ENCODE peak calls at places on chromosomes 2 and 18, in ten cellular contexts. G, L, Q, J, X, I, T, S, H and U are unnamed samples.

GRCh38 chr2:200578778-200579177 is 7.0 kb upstream of the AOX1 start:
- DNase-seq in G (peak), X (no peak), S (peak), I (no peak), Q (peak), L (no peak), J (no peak), T (no peak), H (no peak), U (no peak)

GRCh38 chr2:207867075-207867474 is 97.4 kb upstream of the FZD5 start:
- DNase-seq in I (no peak), H (no peak), J (no peak), Q (no peak), L (no peak), T (no peak), S (no peak), G (peak), X (no peak), U (no peak)

GRCh38 chr18:21191596-21192307 is 50.3 kb upstream of the GREB1L start:
- DNase-seq in Q (peak), S (peak), X (peak), T (peak), J (no peak), H (peak), L (peak), I (peak), G (peak), U (peak)

GRCh38 chr18:12321331-12321730 is 13.3 kb downstream of the TUBB6 start:
- DNase-seq in H (no peak), G (no peak), L (no peak), X (no peak), J (no peak), Q (no peak), S (no peak), T (no peak), I (no peak), U (no peak)

GRCh38 chr2:85181844-85182456 is 48.8 kb downstream of the TCF7L1 start:
- DNase-seq in H (no peak), L (no peak), I (no peak), S (no peak), G (no peak), J (no peak), X (no peak), Q (peak), T (no peak), U (no peak)

GRCh38 chr2:190537765-190538164 is 3.2 kb upstream of the NEMP2 start:
- DNase-seq in L (no peak), X (no peak), Q (no peak), H (no peak), T (no peak), I (no peak), G (peak), J (no peak), S (no peak), U (no peak)

GRCh38 chr2:172083725-172084483 is 1.4 kb upstream of the DLX1 start:
- DNase-seq in L (no peak), S (no peak), G (no peak), J (no peak), I (no peak), X (no peak), T (no peak), H (no peak), Q (no peak), U (no peak)

GRCh38 chr2:20532634-20533437 is 86.0 kb downstream of the RHOB start:
- DNase-seq in J (no peak), X (no peak), H (no peak), S (no peak), I (peak), T (no peak), Q (no peak), L (no peak), G (no peak), U (no peak)

GRCh38 chr2:7454592-7454991 is 537.4 kb downstream of the RNF144A start:
- DNase-seq in G (no peak), Q (no peak), X (no peak), L (no peak), I (no peak), J (no peak), H (no peak), S (no peak), T (no peak), U (no peak)

GRCh38 chr2:212228651-212229253 is 309.9 kb downstream of the ERBB4 start:
- DNase-seq in G (peak), I (no peak), Q (no peak), X (no peak), L (no peak), S (no peak), J (no peak), H (no peak), T (no peak), U (no peak)

GRCh38 chr2:134508396-134508795 is 210.4 kb downstream of the TMEM163 start:
- DNase-seq in L (no peak), H (no peak), J (no peak), X (no peak), I (no peak), S (no peak), G (no peak), Q (no peak), T (no peak), U (no peak)

GRCh38 chr2:9423922-9424272 is 443 bp downstream of the CPSF3 start:
- DNase-seq in T (no peak), G (peak), Q (peak), I (no peak), H (no peak), S (peak), J (no peak), L (no peak), X (no peak), U (no peak)

GRCh38 chr2:28326873-28327495 is 65.7 kb upstream of the FOSL2 start:
- DNase-seq in I (no peak), Q (no peak), X (no peak), S (no peak), H (no peak), T (no peak), J (peak), G (peak), L (no peak), U (no peak)

GRCh38 chr2:217412721-217413120 is 552.9 kb upstream of the TNP1 start:
- DNase-seq in X (no peak), S (peak), I (no peak), J (peak), G (peak), Q (no peak), H (no peak), T (no peak), L (no peak), U (no peak)

GRCh38 chr2:217360781-217361485 is 501.1 kb upstream of the TNP1 start:
- DNase-seq in H (peak), X (peak), L (peak), T (no peak), I (no peak), S (peak), J (peak), G (peak), Q (no peak), U (peak)

GRCh38 chr2:240959941-240960308 is 38.5 kb upstream of the SNED1 start:
- DNase-seq in L (no peak), I (no peak), Q (no peak), H (peak), X (no peak), G (no peak), S (no peak), J (no peak), T (no peak), U (no peak)

GRCh38 chr2:218432676-218433365 is 13.9 kb downstream of the VIL1 start:
- DNase-seq in L (no peak), G (no peak), J (no peak), H (no peak), I (no peak), T (no peak), S (no peak), Q (no peak), X (no peak), U (no peak)

GRCh38 chr2:2184549-2185249 is 146.4 kb downstream of the MYT1L start:
- DNase-seq in J (no peak), Q (no peak), L (no peak), T (no peak), S (no peak), G (no peak), I (peak), H (no peak), X (no peak), U (no peak)

GRCh38 chr2:8680931-8681760 is 710 bp upstream of the ID2 start:
- DNase-seq in X (peak), H (peak), G (peak), I (peak), S (peak), J (peak), T (peak), L (peak), Q (peak), U (no peak)

GRCh38 chr2:207884127-207884526 is 114.4 kb upstream of the FZD5 start:
- DNase-seq in I (no peak), X (no peak), S (no peak), T (no peak), H (no peak), G (no peak), L (no peak), J (no peak), Q (no peak), U (no peak)

GRCh38 chr2:106113362-106113971 is 80.6 kb downstream of the UXS1 start:
- DNase-seq in J (no peak), H (no peak), Q (no peak), T (no peak), S (no peak), I (no peak), G (no peak), X (no peak), L (no peak), U (no peak)

GRCh38 chr2:237414056-237414661 is at the start of gene COL6A3:
- DNase-seq in L (no peak), T (no peak), I (peak), Q (no peak), X (peak), S (peak), H (peak), G (peak), J (peak), U (no peak)

GRCh38 chr2:54787760-54788366 is 64.4 kb downstream of the EML6 start:
- DNase-seq in T (no peak), L (no peak), I (no peak), H (no peak), X (no peak), J (no peak), G (no peak), Q (no peak), S (no peak), U (no peak)

GRCh38 chr2:79876430-79876829 is 363.6 kb downstream of the CTNNA2 start:
- DNase-seq in J (no peak), H (no peak), S (no peak), L (peak), T (no peak), Q (peak), X (no peak), G (peak), I (no peak), U (peak)

GRCh38 chr2:77552956-77553355 is 30.8 kb upstream of the LRRTM4 start:
- DNase-seq in H (no peak), T (no peak), X (no peak), Q (peak), I (no peak), L (no peak), J (no peak), G (no peak), S (no peak), U (peak)

GRCh38 chr2:68828887-68829708 is 42.1 kb downstream of the BMP10 start:
- DNase-seq in T (peak), G (peak), S (peak), J (peak), I (peak), Q (no peak), H (peak), X (peak), L (peak), U (peak)

GRCh38 chr18:8006979-8007378 is 439.9 kb downstream of the PTPRM start:
- DNase-seq in T (no peak), H (no peak), Q (no peak), S (no peak), J (no peak), I (no peak), X (no peak), G (no peak), L (no peak), U (no peak)

GRCh38 chr2:15869396-15869795 is 71.0 kb upstream of the MYCN start:
- DNase-seq in H (no peak), I (no peak), L (no peak), J (no peak), G (no peak), S (no peak), T (no peak), Q (no peak), X (no peak), U (no peak)

GRCh38 chr2:215410932-215411285 is 25.0 kb downstream of the FN1 start:
- DNase-seq in S (peak), L (no peak), G (peak), H (no peak), Q (no peak), J (no peak), T (peak), I (no peak), X (peak), U (peak)

GRCh38 chr2:74474481-74474880 is 2.0 kb upstream of the MRPL53 start:
- DNase-seq in L (no peak), X (no peak), J (no peak), Q (no peak), G (no peak), S (no peak), T (no peak), H (no peak), I (no peak), U (no peak)

GRCh38 chr2:21422050-21422449 is 298.3 kb downstream of the TDRD15 start:
- DNase-seq in L (peak), T (no peak), G (no peak), X (no peak), Q (peak), J (no peak), I (no peak), H (no peak), S (peak), U (no peak)

GRCh38 chr18:24380163-24380747 is 17.4 kb downstream of the OSBPL1A start:
- DNase-seq in Q (no peak), G (no peak), J (no peak), H (no peak), S (no peak), X (no peak), L (no peak), I (no peak), T (no peak), U (no peak)

GRCh38 chr2:9627310-9627709 is 3.5 kb downstream of the YWHAQ start:
- DNase-seq in H (no peak), L (no peak), S (no peak), G (no peak), Q (no peak), X (no peak), T (no peak), J (no peak), I (no peak), U (no peak)

GRCh38 chr2:200619275-200619674 is 33.5 kb downstream of the AOX1 start:
- DNase-seq in I (no peak), G (peak), J (peak), S (no peak), X (no peak), H (no peak), Q (no peak), L (no peak), T (no peak), U (no peak)

GRCh38 chr2:78418041-78418440 is 607.5 kb upstream of the REG3G start:
- DNase-seq in Q (no peak), J (no peak), T (no peak), G (no peak), H (no peak), I (no peak), X (no peak), L (no peak), S (no peak), U (no peak)

GRCh38 chr2:66440011-66440542 is 5.2 kb downstream of the MEIS1 start:
- DNase-seq in G (peak), S (peak), L (no peak), T (no peak), J (no peak), X (no peak), H (no peak), I (peak), Q (no peak), U (no peak)

GRCh38 chr18:41484069-41484468 is 471.0 kb upstream of the PIK3C3 start:
- DNase-seq in J (no peak), T (no peak), X (no peak), G (no peak), Q (no peak), H (no peak), I (no peak), L (no peak), S (no peak), U (no peak)

GRCh38 chr2:154623819-154624218 is 74.7 kb upstream of the KCNJ3 start:
- DNase-seq in S (peak), X (no peak), H (peak), G (peak), T (peak), L (peak), I (no peak), J (no peak), Q (peak), U (peak)

GRCh38 chr2:176582990-176583481 is 313.8 kb downstream of the MTX2 start:
- DNase-seq in G (peak), L (no peak), T (peak), J (peak), H (no peak), Q (no peak), I (no peak), X (peak), S (peak), U (peak)

GRCh38 chr2:72081450-72081849 is 66.2 kb downstream of the CYP26B1 start:
- DNase-seq in T (no peak), X (no peak), I (no peak), Q (no peak), H (no peak), J (no peak), S (no peak), L (no peak), G (peak), U (no peak)

GRCh38 chr2:166916987-166917386 is 28.7 kb downstream of the XIRP2 start:
- DNase-seq in Q (no peak), G (no peak), S (no peak), L (no peak), I (no peak), H (no peak), T (no peak), J (no peak), X (no peak), U (no peak)
- TF ChIP-seq CTCF in Q (peak), G (no peak), S (no peak), L (no peak), I (no peak), H (no peak), T (no peak), J (no peak), X (no peak), U (no peak)

DNA sequence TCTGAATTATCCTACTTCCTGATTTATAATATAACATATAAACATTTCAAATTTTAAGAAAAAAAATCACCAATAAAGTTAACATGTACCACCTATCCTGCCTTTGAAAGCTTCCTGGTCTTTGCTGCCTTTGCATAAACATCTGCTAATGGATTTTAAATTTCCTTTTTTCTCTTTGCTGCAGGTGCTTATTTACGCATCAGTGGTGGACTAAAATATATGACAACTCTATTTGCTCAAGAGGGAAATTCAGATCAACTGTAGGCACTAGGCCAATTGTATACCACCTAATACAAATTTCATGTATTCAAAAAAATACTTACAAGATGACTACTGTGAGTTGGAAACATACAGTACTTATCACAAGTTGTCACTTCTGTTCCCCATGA is 57.2 kb downstream of the RAD51AP2 start:
- DNase-seq in G (no peak), X (no peak), I (no peak), Q (no peak), L (no peak), J (no peak), T (no peak), H (no peak), S (no peak), U (no peak)
- H3K4me3 ChIP-seq in G (no peak), X (no peak), I (no peak), Q (no peak), L (no peak), J (no peak), T (no peak), H (no peak), S (no peak), U (no peak)

DNA sequence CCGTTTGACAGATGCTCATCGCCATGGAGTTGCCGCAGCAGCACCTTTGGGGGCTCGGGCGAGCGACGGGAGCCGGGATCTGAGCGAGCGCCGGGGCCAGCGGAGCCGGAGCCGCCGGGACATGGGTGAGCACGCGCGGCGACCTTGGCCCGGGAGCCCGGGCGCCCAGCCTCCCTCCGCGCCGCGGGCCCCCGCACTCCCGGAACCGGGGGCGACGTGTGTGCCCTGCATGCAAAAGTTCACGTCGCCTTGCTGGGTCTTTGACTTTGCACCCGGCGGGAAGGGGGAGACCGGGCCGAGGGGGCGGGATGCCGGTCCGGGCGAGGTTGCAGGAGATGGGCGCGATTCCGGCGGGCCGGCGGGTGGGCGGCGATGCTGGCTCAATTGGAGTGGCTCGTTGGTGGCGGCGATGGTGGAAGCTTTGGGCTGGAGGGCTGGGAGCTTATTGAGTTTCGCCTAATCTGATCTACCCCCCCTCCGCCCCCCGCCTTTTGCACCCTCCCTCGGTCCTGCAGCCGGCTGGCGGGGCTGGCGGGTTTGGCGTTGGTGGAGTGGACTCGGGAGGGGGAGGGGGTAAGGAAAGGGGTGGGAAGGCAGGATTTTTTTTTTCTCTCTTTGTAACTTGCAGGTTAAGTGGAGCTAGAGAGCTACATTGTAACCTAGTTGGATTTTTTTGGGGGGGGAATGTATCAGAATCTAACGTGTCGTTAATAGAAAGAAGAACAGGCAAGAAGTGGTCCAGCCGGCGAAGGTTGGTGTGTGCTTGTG is at the start of gene SETBP1:
- DNase-seq in I (peak), J (peak), Q (peak), S (peak), X (no peak), T (no peak), G (peak), H (peak), L (peak), U (peak)
- TF ChIP-seq CTCF in I (peak), J (no peak), Q (no peak), S (no peak), X (no peak), T (no peak), G (peak), H (no peak), L (no peak), U (peak)

GRCh38 chr18:74994502-74995403 is 214.2 kb downstream of the PTGR3 start:
- DNase-seq in X (no peak), H (no peak), I (peak), L (no peak), G (peak), T (no peak), S (peak), Q (no peak), J (no peak), U (no peak)
- H3K4me3 ChIP-seq in X (no peak), H (no peak), I (no peak), L (no peak), G (no peak), T (no peak), S (no peak), Q (no peak), J (no peak), U (no peak)

DNA sequence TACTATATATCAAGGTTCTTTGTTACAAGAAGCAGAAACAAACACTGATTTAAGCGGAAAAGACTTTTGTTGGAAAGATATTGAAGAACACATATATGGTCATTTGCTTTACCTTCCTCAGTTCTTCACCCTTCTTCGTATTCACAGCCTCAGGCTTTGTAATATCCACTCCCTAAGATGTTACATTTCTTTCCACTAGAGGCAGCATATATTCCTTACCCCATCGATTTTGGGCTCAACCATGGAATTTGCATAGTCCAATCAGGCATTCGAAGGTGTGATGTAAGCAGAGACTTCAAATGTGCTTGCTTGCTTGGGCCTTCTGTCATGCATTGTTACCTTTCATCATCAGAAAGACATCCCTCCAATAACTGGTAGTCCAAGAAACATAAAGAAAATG is 287.4 kb downstream of the PID1 start:
- DNase-seq in G (no peak), S (no peak), I (no peak), J (no peak), L (no peak), Q (no peak), H (no peak), T (no peak), X (no peak), U (no peak)
- TF ChIP-seq CTCF in G (no peak), S (no peak), I (no peak), J (no peak), L (no peak), Q (no peak), H (no peak), T (peak), X (no peak), U (no peak)